ENCODE peak calls at places on chromosomes 11 and 22, in seven cellular contexts. P, I, U, D, T, H and J are unnamed samples.

GRCh38 chr11:36010010-36010740 is 66.3 kb downstream of the LDLRAD3 start:
- DNase-seq in H (no peak), D (peak; percentile 52), I (no peak), T (no peak), U (no peak), P (peak; percentile 21), J (no peak)

GRCh38 chr11:59556115-59556882 is 45.0 kb downstream of the OR4D9 start:
- DNase-seq in P (peak; percentile 88), D (peak; percentile 61), U (no peak), T (peak; percentile 69), I (peak; percentile 52), H (peak; percentile 69), J (no peak)

GRCh38 chr22:31489632-31490495 is at the start of gene EIF4ENIF1:
- DNase-seq in U (peak; percentile 93), I (peak; percentile 87), T (peak; percentile 83), D (peak; percentile 67), H (peak; percentile 84), P (peak; percentile 67), J (peak; percentile 86)

GRCh38 chr11:62976109-62976508 is 8.7 kb downstream of the SLC22A6 start:
- DNase-seq in I (peak; percentile 9), T (no peak), U (no peak), D (no peak), H (no peak), P (no peak), J (no peak)

GRCh38 chr22:21943571-21944448 is 8.8 kb downstream of the PPM1F start:
- DNase-seq in H (no peak), U (no peak), P (no peak), I (no peak), D (no peak), T (no peak), J (no peak)

GRCh38 chr11:123421589-123421988 is 8.5 kb upstream of the GRAMD1B start:
- DNase-seq in H (no peak), T (no peak), U (no peak), D (no peak), I (no peak), P (no peak), J (no peak)

GRCh38 chr11:69209936-69210659 is 54.4 kb downstream of the SMIM38 start:
- DNase-seq in I (no peak), P (peak; percentile 1), H (no peak), U (peak; percentile 67), D (no peak), T (no peak), J (peak; percentile 67)

GRCh38 chr22:22786301-22787115 is 101.1 kb upstream of the IGLL5 start:
- DNase-seq in P (no peak), I (no peak), D (no peak), H (no peak), U (no peak), T (no peak), J (no peak)

GRCh38 chr11:122791836-122792235 is 46.5 kb upstream of the CRTAM start:
- DNase-seq in T (no peak), D (no peak), P (peak; percentile 69), I (no peak), U (no peak), H (no peak), J (no peak)